ENCODE peak calls at places on chromosomes 2 and 18, in six cellular contexts. R is CD8-positive, alpha-beta T cell; F is NCI-H748 treated with DMSO at 0.1 percent for 48 hours; U is non-pigmented ciliary epithelial cell; J is naive thymus-derived CD4-positive, alpha-beta T cell; E is NCI-H1092 treated with DMSO at 0.1 percent for 48 hours. Q is an unnamed sample.

GRCh38 chr2:98240796-98241398 is 105.4 kb upstream of the CNGA3 start:
- DNase-seq in R (no peak), E (no peak), J (no peak), U (no peak), F (no peak), Q (no peak)

GRCh38 chr2:63581266-63581961 is 6.9 kb downstream of the WDPCP start:
- DNase-seq in U (no peak), J (no peak), F (no peak), R (no peak), E (no peak), Q (no peak)

GRCh38 chr18:12296087-12296403 is 12.0 kb upstream of the TUBB6 start:
- DNase-seq in U (no peak), R (no peak), F (no peak), J (no peak), E (no peak), Q (no peak)

GRCh38 chr18:72566327-72566726 is 22.2 kb upstream of the CBLN2 start:
- DNase-seq in E (no peak), U (no peak), J (no peak), F (no peak), R (no peak), Q (no peak)

GRCh38 chr2:64324746-64325410 is 129.1 kb upstream of the LGALSL start:
- DNase-seq in J (no peak), F (no peak), R (no peak), U (no peak), E (no peak), Q (no peak)

GRCh38 chr2:109269956-109270757 is 141.2 kb downstream of the SH3RF3 start:
- DNase-seq in R (no peak), E (no peak), U (no peak), J (no peak), F (no peak), Q (no peak)

GRCh38 chr18:48541026-48541746 is 2.4 kb downstream of the CTIF start:
- DNase-seq in R (peak; percentile 47), J (peak; percentile 39), U (no peak), E (peak; percentile 67), F (peak; percentile 37), Q (no peak)

GRCh38 chr2:45822272-45822630 is 170.8 kb downstream of the PRKCE start:
- DNase-seq in R (no peak), E (no peak), F (no peak), J (no peak), U (no peak), Q (peak; percentile 42)

GRCh38 chr2:238169708-238170251 is 11.0 kb downstream of the ERFE start:
- DNase-seq in U (peak; percentile 93), J (no peak), E (no peak), F (no peak), R (no peak), Q (no peak)

GRCh38 chr2:147456729-147457128 is 388.1 kb upstream of the ACVR2A start:
- DNase-seq in U (peak; percentile 2), R (no peak), E (no peak), F (no peak), J (no peak), Q (peak; percentile 61)

Q was measured in NCI-H1436.